ENCODE peak calls at places on chromosomes 11 and 22, in ten cellular contexts. P is IMR-90, I is A549, A is AG09319, S is B cell, Q is cardiac muscle cell, V is H9, W is endothelial cell of umbilical vein, E is psoas muscle, Z is type B pancreatic cell. H is an unnamed sample.

GRCh38 chr22:48077699-48078098 is 1315.2 kb downstream of the TBC1D22A start:
- DNase-seq in P (no peak), I (no peak), A (no peak), S (no peak), Q (no peak), V (no peak), W (no peak), E (no peak), Z (no peak), H (no peak)

GRCh38 chr22:45880091-45880651 is 96.8 kb downstream of the WNT7B start:
- DNase-seq in P (no peak), I (no peak), A (no peak), S (no peak), Q (no peak), V (peak), W (no peak), E (peak), Z (peak), H (no peak)

GRCh38 chr11:9529333-9529648 is 44.2 kb upstream of the WEE1 start:
- DNase-seq in P (no peak), I (no peak), A (no peak), S (no peak), Q (peak), V (no peak), W (no peak), E (peak), Z (no peak), H (peak)

GRCh38 chr22:47678667-47679287 is 916.3 kb downstream of the TBC1D22A start:
- DNase-seq in P (no peak), I (no peak), A (no peak), S (no peak), Q (no peak), V (peak), W (no peak), E (no peak), Z (peak), H (no peak)

GRCh38 chr11:114678125-114679036 is at the start of gene NXPE2:
- DNase-seq in P (peak), I (peak), A (no peak), S (no peak), Q (no peak), V (no peak), W (no peak), E (no peak), Z (no peak), H (no peak)

GRCh38 chr22:44611880-44612496 is 90.0 kb upstream of the PRR5 start:
- DNase-seq in P (no peak), I (no peak), A (no peak), S (no peak), Q (no peak), V (no peak), W (no peak), E (no peak), Z (no peak), H (no peak)

GRCh38 chr22:43078522-43078921 is 10.7 kb downstream of the TTLL1 start:
- DNase-seq in P (no peak), I (no peak), A (no peak), S (no peak), Q (no peak), V (no peak), W (no peak), E (no peak), Z (no peak), H (no peak)

GRCh38 chr22:23534851-23535717 is 45.0 kb downstream of the IGLL1 start:
- DNase-seq in P (no peak), I (no peak), A (no peak), S (peak), Q (no peak), V (peak), W (no peak), E (peak), Z (no peak), H (no peak)

GRCh38 chr11:65204646-65205601 is 23.2 kb downstream of the CAPN1 start:
- DNase-seq in P (peak), I (peak), A (no peak), S (peak), Q (peak), V (peak), W (peak), E (peak), Z (peak), H (peak)

GRCh38 chr11:65524010-65524746 is 705 bp upstream of the SCYL1 start:
- DNase-seq in P (no peak), I (no peak), A (no peak), S (peak), Q (no peak), V (no peak), W (peak), E (peak), Z (no peak), H (peak)

GRCh38 chr11:134125507-134125906 is 56.6 kb downstream of the JAM3 start:
- DNase-seq in P (peak), I (no peak), A (no peak), S (no peak), Q (peak), V (no peak), W (peak), E (no peak), Z (no peak), H (no peak)

GRCh38 chr11:117821431-117821830 is 3.1 kb downstream of the FXYD2 start:
- DNase-seq in P (no peak), I (no peak), A (no peak), S (no peak), Q (no peak), V (no peak), W (no peak), E (peak), Z (no peak), H (no peak)

GRCh38 chr11:75802913-75803820 is 11.8 kb upstream of the UVRAG start:
- DNase-seq in P (peak), I (peak), A (peak), S (peak), Q (peak), V (peak), W (peak), E (peak), Z (no peak), H (peak)

GRCh38 chr11:3865388-3866193 is 10.1 kb downstream of the STIM1 start:
- DNase-seq in P (peak), I (no peak), A (no peak), S (no peak), Q (peak), V (no peak), W (peak), E (no peak), Z (no peak), H (no peak)

GRCh38 chr11:9950462-9950861 is 286.6 kb downstream of the SWAP70 start:
- DNase-seq in P (no peak), I (no peak), A (no peak), S (no peak), Q (no peak), V (no peak), W (no peak), E (no peak), Z (no peak), H (no peak)

GRCh38 chr11:35391922-35392813 is 27.2 kb downstream of the SLC1A2 start:
- DNase-seq in P (peak), I (peak), A (peak), S (peak), Q (peak), V (peak), W (peak), E (peak), Z (peak), H (peak)

GRCh38 chr11:61472282-61472681 is 36.3 kb upstream of the LRRC10B start:
- DNase-seq in P (peak), I (no peak), A (no peak), S (no peak), Q (peak), V (no peak), W (no peak), E (peak), Z (no peak), H (no peak)

GRCh38 chr11:1748467-1749019 is 1.9 kb downstream of the IFITM10 start:
- DNase-seq in P (no peak), I (no peak), A (no peak), S (no peak), Q (no peak), V (no peak), W (no peak), E (peak), Z (no peak), H (no peak)

GRCh38 chr11:10592331-10592730 is 23.9 kb upstream of the LYVE1 start:
- DNase-seq in P (peak), I (no peak), A (peak), S (no peak), Q (peak), V (no peak), W (peak), E (no peak), Z (no peak), H (no peak)

GRCh38 chr11:100932474-100933100 is 197.0 kb downstream of the PGR start:
- DNase-seq in P (peak), I (peak), A (no peak), S (peak), Q (peak), V (no peak), W (peak), E (no peak), Z (no peak), H (no peak)

GRCh38 chr11:118374729-118375128 is 15.3 kb downstream of the UBE4A start:
- DNase-seq in P (no peak), I (no peak), A (peak), S (no peak), Q (peak), V (no peak), W (no peak), E (no peak), Z (no peak), H (no peak)

GRCh38 chr11:85725510-85726258 is 39.7 kb upstream of the CCDC89 start:
- DNase-seq in P (peak), I (peak), A (peak), S (no peak), Q (peak), V (no peak), W (peak), E (no peak), Z (no peak), H (no peak)

GRCh38 chr11:105609832-105610781 is at the start of gene GRIA4:
- DNase-seq in P (peak), I (peak), A (no peak), S (no peak), Q (peak), V (peak), W (peak), E (peak), Z (peak), H (peak)

GRCh38 chr11:18371279-18371678 is 23.1 kb upstream of the LDHA start:
- DNase-seq in P (no peak), I (no peak), A (no peak), S (no peak), Q (peak), V (no peak), W (no peak), E (no peak), Z (no peak), H (no peak)

GRCh38 chr11:27158763-27159679 is 118.4 kb downstream of the BBOX1 start:
- DNase-seq in P (peak), I (peak), A (peak), S (no peak), Q (peak), V (peak), W (peak), E (peak), Z (no peak), H (peak)

GRCh38 chr11:22192289-22192641 is 620 bp upstream of the ANO5 start:
- DNase-seq in P (no peak), I (peak), A (no peak), S (no peak), Q (no peak), V (peak), W (no peak), E (no peak), Z (no peak), H (no peak)

GRCh38 chr11:86814775-86815174 is 14.4 kb downstream of the PRSS23 start:
- DNase-seq in P (peak), I (no peak), A (no peak), S (no peak), Q (no peak), V (no peak), W (peak), E (no peak), Z (no peak), H (no peak)

GRCh38 chr11:43467958-43468357 is 109.2 kb downstream of the TTC17 start:
- DNase-seq in P (no peak), I (peak), A (no peak), S (no peak), Q (no peak), V (no peak), W (no peak), E (no peak), Z (no peak), H (no peak)

GRCh38 chr22:19019029-19019678 is 83.1 kb upstream of the PRODH start:
- DNase-seq in P (no peak), I (no peak), A (no peak), S (no peak), Q (no peak), V (peak), W (no peak), E (no peak), Z (no peak), H (no peak)
- TF ChIP-seq CTCF in P (no peak), I (no peak), A (no peak), S (no peak), Q (no peak), V (no peak), W (no peak), E (no peak), Z (no peak), H (no peak)

GRCh38 chr22:36425977-36426523 is 38.3 kb upstream of the MYH9 start:
- DNase-seq in P (peak), I (peak), A (no peak), S (no peak), Q (peak), V (no peak), W (no peak), E (peak), Z (no peak), H (peak)
- TF ChIP-seq CTCF in P (no peak), I (no peak), A (no peak), S (no peak), Q (no peak), V (no peak), W (no peak), E (no peak), Z (no peak), H (no peak)

GRCh38 chr11:37449146-37449545 is 851.1 kb upstream of the RAG2 start:
- DNase-seq in P (peak), I (peak), A (peak), S (no peak), Q (peak), V (no peak), W (no peak), E (no peak), Z (no peak), H (no peak)
- TF ChIP-seq CTCF in P (peak), I (no peak), A (peak), S (no peak), Q (peak), V (peak), W (no peak), E (no peak), Z (peak), H (peak)

DNA sequence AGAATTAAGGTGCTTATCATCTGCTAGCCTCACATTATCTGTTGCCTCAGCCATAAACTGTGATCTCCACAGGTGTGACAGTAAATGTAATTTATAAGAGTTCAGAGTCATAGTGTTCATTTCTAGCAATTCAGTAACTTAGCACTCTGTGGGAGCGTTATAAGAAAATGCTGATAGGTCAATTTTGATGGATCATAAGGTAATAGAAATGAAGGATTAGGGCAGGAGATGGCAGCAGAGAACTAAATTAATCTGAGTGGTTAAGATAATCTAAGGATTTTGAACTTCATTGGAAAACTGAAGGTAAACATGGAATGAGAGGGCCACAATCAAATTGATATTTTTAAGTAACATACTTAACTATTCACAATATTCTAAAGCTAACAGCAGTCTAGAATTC is 26.5 kb upstream of the SLC22A9 start:
- DNase-seq in P (no peak), I (peak), A (no peak), S (no peak), Q (no peak), V (no peak), W (no peak), E (no peak), Z (no peak), H (no peak)
- TF ChIP-seq CTCF in P (no peak), I (no peak), A (no peak), S (no peak), Q (no peak), V (no peak), W (no peak), E (no peak), Z (no peak), H (no peak)

DNA sequence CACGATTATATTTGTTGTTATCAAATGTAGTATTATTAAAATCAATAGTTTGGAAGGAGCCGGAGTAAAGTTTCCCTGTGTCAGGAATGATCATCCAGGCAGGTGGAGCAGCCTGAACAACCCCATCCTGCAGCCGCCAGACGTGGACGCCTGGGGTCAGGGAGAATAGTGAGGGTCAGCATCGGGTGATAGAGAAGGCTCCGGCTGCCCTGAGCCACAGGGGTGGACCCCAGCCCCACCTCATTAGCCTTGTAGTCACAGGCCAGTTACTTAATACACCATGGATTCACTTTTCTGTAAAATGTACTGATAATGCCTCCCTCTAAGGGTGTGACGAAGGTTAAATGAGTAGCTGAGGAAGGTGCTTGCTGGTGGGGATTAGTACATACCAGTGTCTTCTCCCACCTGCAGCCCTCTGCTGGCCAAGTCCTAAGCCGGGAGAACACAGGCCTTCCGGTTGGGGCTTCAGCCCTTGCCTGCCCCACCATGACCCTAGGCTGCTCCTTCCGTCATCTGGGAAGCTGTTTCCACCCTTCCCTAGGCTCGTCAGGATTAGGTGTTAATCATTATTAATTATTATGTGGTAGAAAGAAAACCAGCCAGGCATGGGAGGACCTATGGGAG is 14.9 kb downstream of the TMEM121B start:
- DNase-seq in P (no peak), I (no peak), A (no peak), S (peak), Q (no peak), V (no peak), W (no peak), E (no peak), Z (no peak), H (no peak)
- TF ChIP-seq CTCF in P (no peak), I (no peak), A (no peak), S (no peak), Q (no peak), V (peak), W (no peak), E (no peak), Z (no peak), H (no peak)

GRCh38 chr11:88552377-88553029 is 215.0 kb upstream of the CTSC start:
- DNase-seq in P (peak), I (peak), A (no peak), S (peak), Q (peak), V (peak), W (no peak), E (no peak), Z (no peak), H (peak)
- TF ChIP-seq CTCF in P (peak), I (peak), A (peak), S (peak), Q (peak), V (peak), W (peak), E (peak), Z (peak), H (peak)

DNA sequence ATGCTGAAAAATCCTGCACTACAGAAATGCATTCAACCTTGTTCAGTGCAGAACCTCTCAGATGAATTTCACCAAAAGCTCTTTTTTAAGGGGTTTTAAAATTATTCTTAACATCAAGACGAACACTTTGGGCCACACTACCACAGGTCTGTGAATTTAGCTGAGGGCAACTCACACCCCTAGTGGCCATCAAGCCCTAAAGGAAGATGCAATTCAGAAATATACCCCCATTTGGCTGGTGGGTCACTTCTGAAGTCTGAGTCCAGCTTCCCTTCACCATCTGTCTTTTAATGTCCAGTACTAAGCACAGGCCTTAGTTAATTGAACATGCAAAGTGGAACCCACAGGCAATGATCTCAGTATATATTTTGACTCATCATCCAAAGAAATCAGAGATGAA is 50.5 kb downstream of the FAM76B start:
- DNase-seq in P (no peak), I (no peak), A (no peak), S (no peak), Q (no peak), V (no peak), W (no peak), E (no peak), Z (no peak), H (no peak)
- TF ChIP-seq CTCF in P (no peak), I (no peak), A (no peak), S (no peak), Q (no peak), V (peak), W (no peak), E (no peak), Z (peak), H (peak)